ENCODE peak calls at places on chromosomes 2 and 18, in four cellular contexts. L is GM23338, B is psoas muscle, S is fibroblast of lung. T is an unnamed sample.

GRCh38 chr18:67410671-67411070 is 105.8 kb downstream of the DSEL start:
- DNase-seq in L (no peak), B (no peak), S (peak), T (peak)

GRCh38 chr2:206555721-206556120 is 86.6 kb upstream of the FAM237A start:
- DNase-seq in L (no peak), B (no peak), S (peak), T (no peak)

GRCh38 chr2:15539999-15540398 is 21.1 kb downstream of the NBAS start:
- DNase-seq in L (no peak), B (no peak), S (no peak), T (no peak)

GRCh38 chr18:69233465-69234054 is 167.1 kb upstream of the DOK6 start:
- DNase-seq in L (no peak), B (no peak), S (no peak), T (no peak)

GRCh38 chr18:50571606-50572005 is 11.7 kb downstream of the MAPK4 start:
- DNase-seq in L (no peak), B (no peak), S (no peak), T (no peak)

GRCh38 chr2:108615480-108616090 is 81.3 kb downstream of the LIMS1 start:
- DNase-seq in L (no peak), B (no peak), S (no peak), T (no peak)

GRCh38 chr2:10057231-10058107 is 14.1 kb downstream of the KLF11 start:
- DNase-seq in L (peak), B (peak), S (peak), T (peak)

GRCh38 chr2:73716518-73717250 is 20.5 kb downstream of the TPRKB start:
- DNase-seq in L (no peak), B (no peak), S (peak), T (no peak)

GRCh38 chr2:65316072-65316471 is 88.4 kb downstream of the ACTR2 start:
- DNase-seq in L (no peak), B (peak), S (peak), T (no peak)

DNA sequence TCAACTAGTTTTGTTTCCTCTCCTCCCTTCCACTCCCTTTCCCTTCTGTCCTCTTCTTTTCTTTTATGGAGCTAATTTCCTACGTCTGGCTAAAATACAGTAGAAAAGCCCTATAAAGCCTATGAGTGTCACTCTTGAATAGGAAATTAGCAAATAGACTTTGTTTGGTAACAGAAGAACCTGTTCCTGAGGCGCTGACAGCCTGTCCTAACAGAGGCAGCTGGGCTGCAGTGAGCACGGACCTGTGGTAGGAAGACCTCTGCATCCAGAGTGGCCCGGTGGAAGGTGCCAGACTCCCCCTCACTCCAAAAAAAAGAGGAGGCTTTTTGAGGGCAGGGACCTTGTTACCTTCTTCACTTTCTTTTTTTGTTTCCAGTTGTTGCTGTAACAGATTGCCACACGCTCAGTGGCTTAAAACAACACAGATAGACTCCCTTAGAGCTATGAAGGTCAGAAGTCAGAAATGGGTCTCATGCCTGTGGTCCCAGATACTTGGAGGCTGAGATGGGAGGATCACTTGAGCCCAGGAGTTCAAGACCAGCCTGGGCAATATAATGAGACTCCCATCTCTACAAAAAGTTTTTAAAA is 81.2 kb upstream of the TXNDC2 start:
- DNase-seq in L (no peak), B (peak), S (peak), T (peak)
- TF ChIP-seq CTCF in L (no peak), B (no peak), S (no peak), T (no peak)

GRCh38 chr2:136115183-136115751 is 2.7 kb downstream of the CXCR4 start:
- DNase-seq in L (no peak), B (no peak), S (no peak), T (no peak)
- H3K4me3 ChIP-seq in L (no peak), B (peak), S (no peak), T (no peak)

DNA sequence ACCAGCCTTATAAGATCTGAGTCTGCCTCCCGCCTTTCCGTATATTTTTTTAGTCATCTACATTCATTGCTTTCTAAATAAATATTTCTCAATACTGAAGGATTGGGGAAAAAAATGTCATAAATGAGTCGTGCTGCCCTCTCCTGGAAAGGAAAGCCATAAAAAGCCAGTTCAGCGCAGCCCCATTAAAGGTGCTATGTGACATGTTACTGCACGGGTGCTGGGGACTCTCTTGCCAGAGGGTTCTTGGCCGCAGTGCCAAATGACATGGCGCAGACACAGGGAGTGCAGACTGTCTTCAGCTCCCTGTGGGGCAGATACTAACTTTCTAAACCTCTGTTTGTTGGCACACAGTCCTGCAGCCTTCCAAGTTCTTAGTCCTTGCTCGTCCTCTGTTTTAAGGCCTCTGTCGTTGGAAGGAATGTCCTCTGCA is 53.7 kb upstream of the MAP3K20 start:
- DNase-seq in L (peak), B (no peak), S (peak), T (peak)
- TF ChIP-seq CTCF in L (peak), B (peak), S (peak), T (peak)

GRCh38 chr18:33270297-33270696 is 170.2 kb downstream of the CCDC178 start:
- DNase-seq in L (no peak), B (no peak), S (no peak), T (no peak)
- H3K4me3 ChIP-seq in L (no peak), B (no peak), S (no peak), T (no peak)

GRCh38 chr2:228367356-228367755 is 185.9 kb upstream of the SPHKAP start:
- DNase-seq in L (no peak), B (no peak), S (no peak), T (no peak)

GRCh38 chr2:228369400-228370031 is 188.0 kb upstream of the SPHKAP start:
- DNase-seq in L (no peak), B (no peak), S (no peak), T (no peak)
- TF ChIP-seq CTCF in L (no peak), B (no peak), S (no peak), T (no peak)

GRCh38 chr2:101149241-101150192 is 1.7 kb downstream of the TBC1D8 start:
- DNase-seq in L (peak), B (peak), S (no peak), T (no peak)
- H3K4me3 ChIP-seq in L (peak), B (peak), S (peak), T (peak)

DNA sequence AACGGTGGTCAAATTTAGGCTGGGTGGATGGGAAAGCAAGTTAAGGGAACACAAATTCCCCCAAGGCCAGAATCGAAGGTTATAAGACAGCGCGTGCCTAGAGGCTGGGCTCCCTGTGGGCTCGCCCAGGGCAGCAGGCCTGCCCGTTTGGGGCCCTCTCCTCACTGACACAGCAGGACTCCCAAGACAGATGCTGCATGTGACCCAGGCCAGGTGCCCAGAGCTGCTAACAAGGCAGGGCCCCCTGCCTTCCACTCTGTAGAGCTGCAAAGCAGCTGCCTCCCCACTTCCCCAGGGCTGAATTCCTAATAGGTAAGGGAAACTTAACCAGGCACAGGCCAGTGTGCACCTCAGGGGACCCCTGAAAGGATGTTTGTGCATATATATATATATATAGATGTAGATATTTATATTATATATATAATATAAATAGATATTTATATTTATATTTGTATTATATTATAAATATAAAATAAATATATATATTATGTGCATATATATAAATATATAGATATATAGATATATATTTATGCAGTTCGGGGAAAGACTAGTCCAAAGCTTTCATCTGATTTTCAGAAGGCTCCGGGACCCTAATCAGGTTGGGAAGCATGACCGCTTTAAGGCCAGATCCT is 43.7 kb downstream of the TMEM37 start:
- DNase-seq in L (peak), B (no peak), S (no peak), T (no peak)
- TF ChIP-seq CTCF in L (peak), B (no peak), S (no peak), T (no peak)

T was measured in foreskin fibroblast.